ENCODE peak calls at places on chromosomes 6 and 20, in eight cellular contexts. One of them, this sample, is unnamed.

GRCh38 chr20:58471161-58471834 is 43.9 kb downstream of the APCDD1L start:
- DNase-seq in spleen: no peak
- DNase-seq in HCT116: no peak
- DNase-seq in NB4: no peak
- DNase-seq in PC-9: no peak
- DNase-seq in fibroblast of mammary gland: peak
- DNase-seq in endothelial cell of umbilical vein: no peak
- DNase-seq in fibroblast of pulmonary artery: peak
- DNase-seq in this sample: peak

GRCh38 chr20:35661013-35661412 is 3.7 kb downstream of the CPNE1 start:
- DNase-seq in endothelial cell of umbilical vein: no peak
- DNase-seq in fibroblast of pulmonary artery: no peak
- DNase-seq in HCT116: peak
- DNase-seq in spleen: no peak
- DNase-seq in fibroblast of mammary gland: no peak
- DNase-seq in NB4: no peak
- DNase-seq in PC-9: peak
- DNase-seq in this sample: no peak

GRCh38 chr6:119676971-119677370 is 327.4 kb upstream of the MAN1A1 start:
- DNase-seq in fibroblast of mammary gland: peak
- DNase-seq in fibroblast of pulmonary artery: no peak
- DNase-seq in HCT116: no peak
- DNase-seq in PC-9: no peak
- DNase-seq in endothelial cell of umbilical vein: no peak
- DNase-seq in spleen: no peak
- DNase-seq in NB4: no peak
- DNase-seq in this sample: no peak

GRCh38 chr20:46073024-46073423 is 16.7 kb downstream of the NCOA5 start:
- DNase-seq in NB4: no peak
- DNase-seq in PC-9: peak
- DNase-seq in endothelial cell of umbilical vein: no peak
- DNase-seq in fibroblast of mammary gland: no peak
- DNase-seq in fibroblast of pulmonary artery: no peak
- DNase-seq in spleen: no peak
- DNase-seq in HCT116: no peak
- DNase-seq in this sample: no peak

GRCh38 chr6:109306733-109307132 is 75.5 kb downstream of the CD164 start:
- DNase-seq in NB4: no peak
- DNase-seq in spleen: no peak
- DNase-seq in fibroblast of mammary gland: peak
- DNase-seq in HCT116: no peak
- DNase-seq in PC-9: no peak
- DNase-seq in endothelial cell of umbilical vein: no peak
- DNase-seq in fibroblast of pulmonary artery: no peak
- DNase-seq in this sample: no peak

GRCh38 chr6:163355471-163355991 is 59.0 kb upstream of the QKI start:
- DNase-seq in fibroblast of pulmonary artery: peak
- DNase-seq in endothelial cell of umbilical vein: peak
- DNase-seq in fibroblast of mammary gland: peak
- DNase-seq in PC-9: no peak
- DNase-seq in HCT116: no peak
- DNase-seq in spleen: peak
- DNase-seq in NB4: peak
- DNase-seq in this sample: peak

GRCh38 chr6:34484899-34485298 is 19.0 kb downstream of the PACSIN1 start:
- DNase-seq in PC-9: peak
- DNase-seq in endothelial cell of umbilical vein: no peak
- DNase-seq in spleen: peak
- DNase-seq in HCT116: peak
- DNase-seq in fibroblast of pulmonary artery: no peak
- DNase-seq in NB4: peak
- DNase-seq in fibroblast of mammary gland: no peak
- DNase-seq in this sample: peak

GRCh38 chr20:8718214-8718613 is 350.7 kb upstream of the PLCB4 start:
- DNase-seq in fibroblast of mammary gland: peak
- DNase-seq in NB4: no peak
- DNase-seq in spleen: no peak
- DNase-seq in PC-9: no peak
- DNase-seq in fibroblast of pulmonary artery: no peak
- DNase-seq in HCT116: no peak
- DNase-seq in endothelial cell of umbilical vein: no peak
- DNase-seq in this sample: no peak

GRCh38 chr20:7693761-7694160 is 246.5 kb downstream of the HAO1 start:
- DNase-seq in HCT116: no peak
- DNase-seq in fibroblast of pulmonary artery: no peak
- DNase-seq in PC-9: no peak
- DNase-seq in NB4: no peak
- DNase-seq in spleen: no peak
- DNase-seq in endothelial cell of umbilical vein: no peak
- DNase-seq in fibroblast of mammary gland: peak
- DNase-seq in this sample: no peak

GRCh38 chr6:148829415-148830101 is 82.7 kb downstream of the UST start:
- DNase-seq in PC-9: no peak
- DNase-seq in endothelial cell of umbilical vein: no peak
- DNase-seq in fibroblast of pulmonary artery: no peak
- DNase-seq in NB4: no peak
- DNase-seq in HCT116: no peak
- DNase-seq in spleen: no peak
- DNase-seq in fibroblast of mammary gland: peak
- DNase-seq in this sample: no peak

GRCh38 chr6:107988570-107988969 is 30.6 kb upstream of the SEC63 start:
- DNase-seq in HCT116: no peak
- DNase-seq in endothelial cell of umbilical vein: no peak
- DNase-seq in fibroblast of mammary gland: no peak
- DNase-seq in spleen: no peak
- DNase-seq in fibroblast of pulmonary artery: no peak
- DNase-seq in PC-9: no peak
- DNase-seq in NB4: no peak
- DNase-seq in this sample: no peak

GRCh38 chr6:107991061-107991460 is 33.1 kb upstream of the SEC63 start:
- DNase-seq in fibroblast of mammary gland: no peak
- DNase-seq in NB4: no peak
- DNase-seq in spleen: no peak
- DNase-seq in PC-9: no peak
- DNase-seq in fibroblast of pulmonary artery: no peak
- DNase-seq in HCT116: no peak
- DNase-seq in endothelial cell of umbilical vein: no peak
- DNase-seq in this sample: no peak

GRCh38 chr6:107985701-107986100 is 27.7 kb upstream of the SEC63 start:
- DNase-seq in NB4: no peak
- DNase-seq in spleen: no peak
- DNase-seq in fibroblast of mammary gland: no peak
- DNase-seq in endothelial cell of umbilical vein: no peak
- DNase-seq in HCT116: no peak
- DNase-seq in PC-9: no peak
- DNase-seq in fibroblast of pulmonary artery: no peak
- DNase-seq in this sample: no peak

GRCh38 chr6:107989166-107990094 is 31.4 kb upstream of the SEC63 start:
- DNase-seq in endothelial cell of umbilical vein: no peak
- DNase-seq in NB4: no peak
- DNase-seq in fibroblast of mammary gland: no peak
- DNase-seq in fibroblast of pulmonary artery: no peak
- DNase-seq in spleen: no peak
- DNase-seq in PC-9: no peak
- DNase-seq in HCT116: no peak
- DNase-seq in this sample: no peak

DNA sequence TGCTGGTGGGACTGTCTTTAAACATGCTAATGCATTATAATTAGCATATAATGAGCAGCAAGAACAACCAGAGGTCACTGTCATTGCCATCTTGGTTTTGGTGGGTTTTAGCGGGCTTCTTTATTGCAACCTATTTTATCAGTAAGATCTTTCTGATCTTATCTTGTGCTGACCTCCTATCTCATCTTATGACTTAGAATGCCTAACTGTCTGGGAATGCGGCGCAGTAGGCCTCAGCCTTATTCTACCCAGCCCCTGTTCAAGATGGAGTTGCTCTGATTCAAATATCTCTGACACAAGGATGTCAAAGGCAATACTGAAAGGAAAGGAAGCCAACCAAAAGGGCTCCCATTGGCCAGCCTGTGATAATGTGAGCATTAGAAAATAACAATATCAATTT is 29.8 kb upstream of the SEC63 start:
- DNase-seq in spleen: no peak
- DNase-seq in fibroblast of pulmonary artery: no peak
- DNase-seq in PC-9: no peak
- DNase-seq in endothelial cell of umbilical vein: no peak
- DNase-seq in fibroblast of mammary gland: no peak
- DNase-seq in HCT116: no peak
- DNase-seq in NB4: no peak
- DNase-seq in this sample: no peak
- H3K4me3 ChIP-seq in spleen: no peak
- H3K4me3 ChIP-seq in fibroblast of pulmonary artery: no peak
- H3K4me3 ChIP-seq in PC-9: no peak
- H3K4me3 ChIP-seq in endothelial cell of umbilical vein: no peak
- H3K4me3 ChIP-seq in fibroblast of mammary gland: no peak
- H3K4me3 ChIP-seq in HCT116: no peak
- H3K4me3 ChIP-seq in NB4: no peak
- H3K4me3 ChIP-seq in this sample: no peak

GRCh38 chr6:152637422-152638047 is 373 bp upstream of the SYNE1 start:
- DNase-seq in PC-9: no peak
- DNase-seq in HCT116: no peak
- DNase-seq in fibroblast of pulmonary artery: peak
- DNase-seq in endothelial cell of umbilical vein: no peak
- DNase-seq in fibroblast of mammary gland: no peak
- DNase-seq in spleen: no peak
- DNase-seq in NB4: no peak
- DNase-seq in this sample: no peak

GRCh38 chr6:152636675-152637421 is at the start of gene SYNE1:
- DNase-seq in PC-9: no peak
- DNase-seq in fibroblast of mammary gland: no peak
- DNase-seq in endothelial cell of umbilical vein: no peak
- DNase-seq in fibroblast of pulmonary artery: peak
- DNase-seq in spleen: peak
- DNase-seq in HCT116: no peak
- DNase-seq in NB4: no peak
- DNase-seq in this sample: peak

GRCh38 chr6:152634773-152635172 is 2.4 kb downstream of the SYNE1 start:
- DNase-seq in spleen: peak
- DNase-seq in endothelial cell of umbilical vein: no peak
- DNase-seq in NB4: no peak
- DNase-seq in fibroblast of mammary gland: no peak
- DNase-seq in PC-9: no peak
- DNase-seq in fibroblast of pulmonary artery: no peak
- DNase-seq in HCT116: no peak
- DNase-seq in this sample: peak

GRCh38 chr6:152632383-152632782 is 4.8 kb downstream of the SYNE1 start:
- DNase-seq in spleen: no peak
- DNase-seq in NB4: no peak
- DNase-seq in HCT116: no peak
- DNase-seq in fibroblast of mammary gland: no peak
- DNase-seq in endothelial cell of umbilical vein: no peak
- DNase-seq in PC-9: no peak
- DNase-seq in fibroblast of pulmonary artery: no peak
- DNase-seq in this sample: no peak

DNA sequence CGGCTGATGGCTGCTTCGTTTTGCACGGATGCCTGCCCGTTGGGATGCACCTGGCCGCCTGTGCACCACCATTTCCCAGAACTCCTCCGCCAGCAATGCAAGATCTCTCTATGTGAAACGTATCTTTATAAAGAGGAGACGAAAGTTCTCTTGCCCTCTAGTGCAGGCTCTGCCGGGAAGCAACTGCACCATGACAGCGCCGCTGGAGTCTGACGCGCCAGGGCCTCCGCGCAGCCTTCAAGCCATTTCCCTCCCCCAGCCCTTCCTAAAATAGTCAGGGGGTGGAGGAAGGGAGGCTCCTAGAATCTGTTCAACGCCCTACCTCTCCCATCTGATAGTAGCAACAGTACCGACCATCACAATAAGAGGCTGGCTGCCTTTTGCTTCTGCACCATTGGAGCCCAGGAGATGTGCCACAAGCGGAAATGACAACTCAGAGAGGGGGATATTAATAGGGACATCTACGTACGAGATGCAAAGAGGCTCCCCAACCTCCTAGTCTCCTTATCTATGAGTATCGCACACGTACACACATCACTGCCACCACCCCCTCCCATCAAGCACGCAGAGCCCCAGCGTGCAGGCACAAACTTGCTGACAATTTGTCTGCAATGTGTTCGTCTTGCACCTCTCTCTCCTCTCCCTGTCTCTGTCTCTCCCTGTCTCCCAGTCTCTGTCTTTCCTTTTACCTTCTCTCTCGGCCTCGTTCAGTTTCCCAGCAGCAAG is 1.1 kb downstream of the SYNE1 start:
- DNase-seq in NB4: no peak
- DNase-seq in spleen: peak
- DNase-seq in endothelial cell of umbilical vein: peak
- DNase-seq in fibroblast of mammary gland: peak
- DNase-seq in fibroblast of pulmonary artery: peak
- DNase-seq in PC-9: no peak
- DNase-seq in HCT116: no peak
- DNase-seq in this sample: peak
- H3K4me3 ChIP-seq in NB4: no peak
- H3K4me3 ChIP-seq in spleen: peak
- H3K4me3 ChIP-seq in endothelial cell of umbilical vein: peak
- H3K4me3 ChIP-seq in fibroblast of mammary gland: peak
- H3K4me3 ChIP-seq in fibroblast of pulmonary artery: peak
- H3K4me3 ChIP-seq in PC-9: no peak
- H3K4me3 ChIP-seq in HCT116: no peak
- H3K4me3 ChIP-seq in this sample: peak

GRCh38 chr20:49687595-49688567 is 25.8 kb downstream of the B4GALT5 start:
- DNase-seq in fibroblast of mammary gland: no peak
- DNase-seq in endothelial cell of umbilical vein: no peak
- DNase-seq in fibroblast of pulmonary artery: no peak
- DNase-seq in NB4: no peak
- DNase-seq in spleen: no peak
- DNase-seq in HCT116: no peak
- DNase-seq in PC-9: no peak
- DNase-seq in this sample: no peak
- H3K4me3 ChIP-seq in fibroblast of mammary gland: no peak
- H3K4me3 ChIP-seq in endothelial cell of umbilical vein: no peak
- H3K4me3 ChIP-seq in fibroblast of pulmonary artery: no peak
- H3K4me3 ChIP-seq in NB4: no peak
- H3K4me3 ChIP-seq in spleen: no peak
- H3K4me3 ChIP-seq in HCT116: no peak
- H3K4me3 ChIP-seq in PC-9: no peak
- H3K4me3 ChIP-seq in this sample: no peak

DNA sequence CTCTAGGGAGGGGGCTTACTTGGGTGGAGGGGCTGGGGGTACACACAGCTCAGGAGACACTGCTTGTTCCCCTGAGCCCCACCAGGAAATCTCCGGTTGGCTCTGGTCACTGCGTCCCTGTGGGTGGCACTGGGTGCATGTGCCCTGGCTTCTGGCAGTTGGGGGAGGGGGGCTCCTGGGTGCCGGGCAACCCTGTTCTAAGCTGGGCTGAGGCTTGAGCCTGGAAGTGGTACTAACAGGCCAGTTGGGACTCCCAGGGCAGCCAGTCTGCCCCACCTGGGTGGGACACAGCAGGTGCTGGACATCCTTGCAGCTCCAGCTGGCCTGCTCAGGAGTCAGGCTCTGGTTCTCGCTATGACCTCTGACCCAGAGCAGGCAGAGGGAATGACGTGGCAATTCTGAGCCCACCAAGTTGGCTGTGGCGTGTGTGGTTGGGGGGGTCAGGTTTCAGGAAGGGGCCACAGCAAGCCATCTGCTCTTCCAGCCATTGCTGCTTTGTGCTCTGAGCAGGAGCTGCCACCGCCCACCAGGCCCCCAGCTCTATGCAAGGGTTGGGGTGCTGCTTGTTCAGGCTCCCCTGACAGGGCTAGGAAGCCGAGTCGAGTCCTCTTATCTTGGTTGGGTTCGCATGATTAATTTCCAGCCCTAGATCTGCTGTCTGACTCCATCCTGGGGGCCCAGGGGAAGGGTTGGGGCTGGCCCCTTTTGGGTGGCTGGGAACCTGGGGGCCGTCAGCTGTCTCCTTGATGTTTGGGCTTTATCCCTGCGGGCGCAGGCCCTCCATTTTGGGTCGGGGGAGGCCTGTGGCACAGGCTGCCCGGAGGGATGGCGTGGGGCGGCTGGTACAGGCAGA is 590 bp downstream of the C20orf204 start:
- DNase-seq in PC-9: no peak
- DNase-seq in spleen: peak
- DNase-seq in NB4: peak
- DNase-seq in fibroblast of mammary gland: peak
- DNase-seq in endothelial cell of umbilical vein: no peak
- DNase-seq in fibroblast of pulmonary artery: no peak
- DNase-seq in HCT116: no peak
- DNase-seq in this sample: no peak
- H3K4me3 ChIP-seq in PC-9: no peak
- H3K4me3 ChIP-seq in spleen: no peak
- H3K4me3 ChIP-seq in NB4: no peak
- H3K4me3 ChIP-seq in fibroblast of mammary gland: no peak
- H3K4me3 ChIP-seq in endothelial cell of umbilical vein: no peak
- H3K4me3 ChIP-seq in fibroblast of pulmonary artery: no peak
- H3K4me3 ChIP-seq in HCT116: no peak
- H3K4me3 ChIP-seq in this sample: no peak